ENCODE peak calls at places on chromosome 14, in nine cellular contexts. One of them, this sample, is unnamed. For H3K4me1, the result is how much of the 10 kb centered on the place peaks cover.

GRCh38 chr14:69208665-69209064 is 17.4 kb downstream of the EXD2 start:
- ATAC-seq in RWPE2: no peak
- ATAC-seq in GM12878: peak
- ATAC-seq in right lobe of liver: no peak
- ATAC-seq in lower lobe of right lung: no peak
- ATAC-seq in upper lobe of right lung: no peak
- ATAC-seq in naive thymus-derived CD4-positive, alpha-beta T cell: no peak
- ATAC-seq in right cardiac atrium: no peak
- ATAC-seq in heart right ventricle: no peak
- ATAC-seq in this sample: no peak

GRCh38 chr14:90491221-90491867 is 94.5 kb downstream of the CALM1 start:
- ATAC-seq in upper lobe of right lung: no peak
- ATAC-seq in lower lobe of right lung: peak
- ATAC-seq in GM12878: no peak
- ATAC-seq in heart right ventricle: peak
- ATAC-seq in right lobe of liver: peak
- ATAC-seq in right cardiac atrium: peak
- ATAC-seq in naive thymus-derived CD4-positive, alpha-beta T cell: no peak
- ATAC-seq in RWPE2: no peak
- ATAC-seq in this sample: peak

GRCh38 chr14:19873178-19873577 is 1.8 kb upstream of the OR4K2 start:
- ATAC-seq in naive thymus-derived CD4-positive, alpha-beta T cell: no peak
- ATAC-seq in RWPE2: no peak
- ATAC-seq in lower lobe of right lung: no peak
- ATAC-seq in GM12878: no peak
- ATAC-seq in heart right ventricle: no peak
- ATAC-seq in upper lobe of right lung: no peak
- ATAC-seq in right lobe of liver: no peak
- ATAC-seq in right cardiac atrium: no peak
- ATAC-seq in this sample: no peak

GRCh38 chr14:55071870-55072640 is 20.6 kb downstream of the MAPK1IP1L start:
- ATAC-seq in lower lobe of right lung: peak
- ATAC-seq in GM12878: peak
- ATAC-seq in upper lobe of right lung: peak
- ATAC-seq in naive thymus-derived CD4-positive, alpha-beta T cell: peak
- ATAC-seq in RWPE2: peak
- ATAC-seq in right cardiac atrium: peak
- ATAC-seq in heart right ventricle: peak
- ATAC-seq in right lobe of liver: peak
- ATAC-seq in this sample: peak

GRCh38 chr14:94768521-94769412 is 1.1 kb downstream of the GSC start:
- ATAC-seq in RWPE2: peak
- ATAC-seq in upper lobe of right lung: no peak
- ATAC-seq in right cardiac atrium: no peak
- ATAC-seq in lower lobe of right lung: peak
- ATAC-seq in GM12878: no peak
- ATAC-seq in right lobe of liver: peak
- ATAC-seq in naive thymus-derived CD4-positive, alpha-beta T cell: no peak
- ATAC-seq in heart right ventricle: peak
- ATAC-seq in this sample: no peak

GRCh38 chr14:28754209-28754985 is 12.2 kb upstream of the FOXG1 start:
- ATAC-seq in naive thymus-derived CD4-positive, alpha-beta T cell: no peak
- ATAC-seq in RWPE2: peak
- ATAC-seq in GM12878: peak
- ATAC-seq in lower lobe of right lung: no peak
- ATAC-seq in right cardiac atrium: no peak
- ATAC-seq in heart right ventricle: no peak
- ATAC-seq in right lobe of liver: peak
- ATAC-seq in upper lobe of right lung: peak
- ATAC-seq in this sample: no peak

GRCh38 chr14:80447396-80447795 is 236.1 kb upstream of the DIO2 start:
- ATAC-seq in RWPE2: no peak
- ATAC-seq in right cardiac atrium: no peak
- ATAC-seq in upper lobe of right lung: no peak
- ATAC-seq in naive thymus-derived CD4-positive, alpha-beta T cell: no peak
- ATAC-seq in lower lobe of right lung: no peak
- ATAC-seq in GM12878: no peak
- ATAC-seq in heart right ventricle: no peak
- ATAC-seq in right lobe of liver: no peak
- ATAC-seq in this sample: no peak

GRCh38 chr14:97878206-97878605 is 1081.0 kb downstream of the VRK1 start:
- ATAC-seq in right cardiac atrium: peak
- ATAC-seq in naive thymus-derived CD4-positive, alpha-beta T cell: no peak
- ATAC-seq in lower lobe of right lung: no peak
- ATAC-seq in heart right ventricle: peak
- ATAC-seq in GM12878: no peak
- ATAC-seq in upper lobe of right lung: no peak
- ATAC-seq in right lobe of liver: peak
- ATAC-seq in RWPE2: peak
- ATAC-seq in this sample: no peak

GRCh38 chr14:104428860-104429259 is 150.7 kb upstream of the C14orf180 start:
- ATAC-seq in lower lobe of right lung: no peak
- ATAC-seq in heart right ventricle: no peak
- ATAC-seq in RWPE2: no peak
- ATAC-seq in GM12878: no peak
- ATAC-seq in right lobe of liver: no peak
- ATAC-seq in naive thymus-derived CD4-positive, alpha-beta T cell: no peak
- ATAC-seq in right cardiac atrium: no peak
- ATAC-seq in upper lobe of right lung: no peak
- ATAC-seq in this sample: no peak

GRCh38 chr14:98177551-98177950 is 1094.4 kb downstream of the BCL11B start:
- ATAC-seq in RWPE2: no peak
- ATAC-seq in right lobe of liver: no peak
- ATAC-seq in heart right ventricle: no peak
- ATAC-seq in GM12878: peak
- ATAC-seq in right cardiac atrium: no peak
- ATAC-seq in lower lobe of right lung: no peak
- ATAC-seq in naive thymus-derived CD4-positive, alpha-beta T cell: peak
- ATAC-seq in upper lobe of right lung: no peak
- ATAC-seq in this sample: no peak

GRCh38 chr14:104588066-104588857 is 8.7 kb downstream of the C14orf180 start:
- ATAC-seq in upper lobe of right lung: no peak
- ATAC-seq in right cardiac atrium: no peak
- ATAC-seq in heart right ventricle: no peak
- ATAC-seq in right lobe of liver: no peak
- ATAC-seq in GM12878: no peak
- ATAC-seq in RWPE2: no peak
- ATAC-seq in lower lobe of right lung: no peak
- ATAC-seq in naive thymus-derived CD4-positive, alpha-beta T cell: no peak
- ATAC-seq in this sample: no peak

GRCh38 chr14:56855891-56856461 is 45.7 kb upstream of the OTX2 start:
- ATAC-seq in right lobe of liver: no peak
- ATAC-seq in right cardiac atrium: no peak
- ATAC-seq in lower lobe of right lung: peak
- ATAC-seq in RWPE2: no peak
- ATAC-seq in GM12878: no peak
- ATAC-seq in upper lobe of right lung: peak
- ATAC-seq in naive thymus-derived CD4-positive, alpha-beta T cell: no peak
- ATAC-seq in heart right ventricle: no peak
- ATAC-seq in this sample: no peak

GRCh38 chr14:59214702-59215302 is 26.3 kb downstream of the DAAM1 start:
- ATAC-seq in lower lobe of right lung: no peak
- ATAC-seq in naive thymus-derived CD4-positive, alpha-beta T cell: no peak
- ATAC-seq in heart right ventricle: no peak
- ATAC-seq in right cardiac atrium: no peak
- ATAC-seq in right lobe of liver: no peak
- ATAC-seq in GM12878: peak
- ATAC-seq in upper lobe of right lung: no peak
- ATAC-seq in RWPE2: no peak
- ATAC-seq in this sample: no peak
- H3K4me1 ChIP-seq in lower lobe of right lung: half or more
- H3K4me1 ChIP-seq in naive thymus-derived CD4-positive, alpha-beta T cell: under half
- H3K4me1 ChIP-seq in heart right ventricle: half or more
- H3K4me1 ChIP-seq in right cardiac atrium: under half
- H3K4me1 ChIP-seq in right lobe of liver: under half
- H3K4me1 ChIP-seq in GM12878: under half
- H3K4me1 ChIP-seq in upper lobe of right lung: under half
- H3K4me1 ChIP-seq in RWPE2: under half
- H3K4me1 ChIP-seq in this sample: half or more

GRCh38 chr14:100031506-100032281 is 33.5 kb upstream of the EVL start:
- ATAC-seq in lower lobe of right lung: peak
- ATAC-seq in right cardiac atrium: peak
- ATAC-seq in heart right ventricle: peak
- ATAC-seq in GM12878: no peak
- ATAC-seq in RWPE2: peak
- ATAC-seq in upper lobe of right lung: peak
- ATAC-seq in naive thymus-derived CD4-positive, alpha-beta T cell: no peak
- ATAC-seq in right lobe of liver: peak
- ATAC-seq in this sample: peak

GRCh38 chr14:100032749-100033148 is 32.5 kb upstream of the EVL start:
- ATAC-seq in naive thymus-derived CD4-positive, alpha-beta T cell: no peak
- ATAC-seq in lower lobe of right lung: no peak
- ATAC-seq in heart right ventricle: no peak
- ATAC-seq in upper lobe of right lung: no peak
- ATAC-seq in right lobe of liver: no peak
- ATAC-seq in right cardiac atrium: no peak
- ATAC-seq in GM12878: no peak
- ATAC-seq in RWPE2: no peak
- ATAC-seq in this sample: no peak

GRCh38 chr14:100030441-100031153 is 34.6 kb upstream of the EVL start:
- ATAC-seq in right lobe of liver: no peak
- ATAC-seq in naive thymus-derived CD4-positive, alpha-beta T cell: no peak
- ATAC-seq in upper lobe of right lung: peak
- ATAC-seq in GM12878: no peak
- ATAC-seq in RWPE2: peak
- ATAC-seq in right cardiac atrium: peak
- ATAC-seq in heart right ventricle: peak
- ATAC-seq in lower lobe of right lung: peak
- ATAC-seq in this sample: peak

GRCh38 chr14:100035700-100036099 is 29.5 kb upstream of the EVL start:
- ATAC-seq in naive thymus-derived CD4-positive, alpha-beta T cell: no peak
- ATAC-seq in upper lobe of right lung: no peak
- ATAC-seq in GM12878: no peak
- ATAC-seq in right cardiac atrium: no peak
- ATAC-seq in heart right ventricle: no peak
- ATAC-seq in lower lobe of right lung: no peak
- ATAC-seq in RWPE2: no peak
- ATAC-seq in right lobe of liver: no peak
- ATAC-seq in this sample: no peak

DNA sequence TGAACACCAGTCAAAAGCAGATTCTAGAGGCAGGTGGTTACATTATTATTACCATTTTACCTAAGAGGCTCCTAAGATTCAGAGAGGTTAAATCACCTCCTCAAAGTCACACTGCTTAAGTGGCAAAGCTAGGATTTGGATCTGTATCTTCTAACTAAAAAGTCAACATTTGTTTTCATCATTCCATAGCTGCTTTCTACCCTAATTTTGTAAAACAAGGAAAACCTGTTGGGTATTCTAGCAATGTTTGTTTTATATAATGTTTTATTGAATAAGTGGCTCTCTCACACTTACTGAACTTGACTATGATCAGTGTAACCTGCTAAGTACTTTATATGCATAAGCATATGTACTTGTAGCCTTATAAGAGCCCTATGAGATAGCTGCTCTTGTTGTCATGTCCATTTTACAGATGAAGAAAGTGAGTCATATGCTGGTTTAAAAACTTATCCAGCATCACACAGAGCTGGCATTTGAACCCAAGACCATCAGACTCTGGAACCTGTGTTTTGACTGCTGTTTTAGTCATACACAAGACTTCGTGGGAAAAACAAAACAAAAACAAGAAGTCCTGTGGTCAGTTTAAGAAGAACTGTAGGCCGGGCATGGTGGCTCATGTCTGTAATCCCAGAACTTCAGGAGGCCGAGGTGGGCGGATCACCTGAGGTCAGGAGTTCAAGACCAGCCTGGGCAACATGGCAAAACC is 31.7 kb upstream of the EVL start:
- ATAC-seq in RWPE2: no peak
- ATAC-seq in lower lobe of right lung: no peak
- ATAC-seq in GM12878: no peak
- ATAC-seq in right lobe of liver: no peak
- ATAC-seq in right cardiac atrium: no peak
- ATAC-seq in naive thymus-derived CD4-positive, alpha-beta T cell: no peak
- ATAC-seq in heart right ventricle: no peak
- ATAC-seq in upper lobe of right lung: no peak
- ATAC-seq in this sample: no peak
- H3K4me1 ChIP-seq in RWPE2: half or more
- H3K4me1 ChIP-seq in lower lobe of right lung: half or more
- H3K4me1 ChIP-seq in GM12878: under half
- H3K4me1 ChIP-seq in right lobe of liver: under half
- H3K4me1 ChIP-seq in right cardiac atrium: under half
- H3K4me1 ChIP-seq in naive thymus-derived CD4-positive, alpha-beta T cell: under half
- H3K4me1 ChIP-seq in heart right ventricle: under half
- H3K4me1 ChIP-seq in upper lobe of right lung: under half
- H3K4me1 ChIP-seq in this sample: under half

GRCh38 chr14:64726585-64726890 is 22.3 kb downstream of the PLEKHG3 start:
- ATAC-seq in naive thymus-derived CD4-positive, alpha-beta T cell: no peak
- ATAC-seq in right cardiac atrium: peak
- ATAC-seq in GM12878: peak
- ATAC-seq in right lobe of liver: no peak
- ATAC-seq in RWPE2: peak
- ATAC-seq in lower lobe of right lung: no peak
- ATAC-seq in heart right ventricle: no peak
- ATAC-seq in upper lobe of right lung: no peak
- ATAC-seq in this sample: no peak

GRCh38 chr14:64724578-64724930 is 20.3 kb downstream of the PLEKHG3 start:
- ATAC-seq in right cardiac atrium: no peak
- ATAC-seq in lower lobe of right lung: no peak
- ATAC-seq in RWPE2: no peak
- ATAC-seq in heart right ventricle: no peak
- ATAC-seq in right lobe of liver: no peak
- ATAC-seq in GM12878: no peak
- ATAC-seq in upper lobe of right lung: no peak
- ATAC-seq in naive thymus-derived CD4-positive, alpha-beta T cell: no peak
- ATAC-seq in this sample: no peak

GRCh38 chr14:64727551-64728071 is 23.4 kb downstream of the PLEKHG3 start:
- ATAC-seq in RWPE2: no peak
- ATAC-seq in lower lobe of right lung: no peak
- ATAC-seq in heart right ventricle: no peak
- ATAC-seq in right lobe of liver: no peak
- ATAC-seq in right cardiac atrium: no peak
- ATAC-seq in naive thymus-derived CD4-positive, alpha-beta T cell: no peak
- ATAC-seq in upper lobe of right lung: no peak
- ATAC-seq in GM12878: no peak
- ATAC-seq in this sample: no peak

GRCh38 chr14:64725360-64725815 is 21.2 kb downstream of the PLEKHG3 start:
- ATAC-seq in naive thymus-derived CD4-positive, alpha-beta T cell: no peak
- ATAC-seq in lower lobe of right lung: no peak
- ATAC-seq in RWPE2: no peak
- ATAC-seq in right cardiac atrium: peak
- ATAC-seq in heart right ventricle: peak
- ATAC-seq in upper lobe of right lung: no peak
- ATAC-seq in right lobe of liver: no peak
- ATAC-seq in GM12878: peak
- ATAC-seq in this sample: no peak

GRCh38 chr14:64725879-64726584 is 21.8 kb downstream of the PLEKHG3 start:
- ATAC-seq in GM12878: peak
- ATAC-seq in right cardiac atrium: no peak
- ATAC-seq in right lobe of liver: no peak
- ATAC-seq in upper lobe of right lung: no peak
- ATAC-seq in heart right ventricle: no peak
- ATAC-seq in naive thymus-derived CD4-positive, alpha-beta T cell: no peak
- ATAC-seq in lower lobe of right lung: no peak
- ATAC-seq in RWPE2: no peak
- ATAC-seq in this sample: no peak
- H3K4me1 ChIP-seq in GM12878: under half
- H3K4me1 ChIP-seq in right cardiac atrium: under half
- H3K4me1 ChIP-seq in right lobe of liver: under half
- H3K4me1 ChIP-seq in upper lobe of right lung: under half
- H3K4me1 ChIP-seq in heart right ventricle: half or more
- H3K4me1 ChIP-seq in naive thymus-derived CD4-positive, alpha-beta T cell: half or more
- H3K4me1 ChIP-seq in lower lobe of right lung: under half
- H3K4me1 ChIP-seq in RWPE2: half or more
- H3K4me1 ChIP-seq in this sample: under half

GRCh38 chr14:74685054-74685453 is 27.8 kb downstream of the AREL1 start:
- ATAC-seq in right cardiac atrium: no peak
- ATAC-seq in naive thymus-derived CD4-positive, alpha-beta T cell: no peak
- ATAC-seq in upper lobe of right lung: peak
- ATAC-seq in right lobe of liver: no peak
- ATAC-seq in RWPE2: no peak
- ATAC-seq in heart right ventricle: no peak
- ATAC-seq in GM12878: no peak
- ATAC-seq in lower lobe of right lung: peak
- ATAC-seq in this sample: no peak
- H3K4me1 ChIP-seq in right cardiac atrium: under half
- H3K4me1 ChIP-seq in naive thymus-derived CD4-positive, alpha-beta T cell: under half
- H3K4me1 ChIP-seq in upper lobe of right lung: under half
- H3K4me1 ChIP-seq in right lobe of liver: under half
- H3K4me1 ChIP-seq in RWPE2: under half
- H3K4me1 ChIP-seq in heart right ventricle: under half
- H3K4me1 ChIP-seq in GM12878: under half
- H3K4me1 ChIP-seq in lower lobe of right lung: under half
- H3K4me1 ChIP-seq in this sample: under half

This sample was measured in gastroesophageal sphincter.